ENCODE peak calls at places on chromosomes 6 and 20, in seven cellular contexts. I is small intestine, O is fibroblast of mammary gland, N is neural progenitor cell, R is BJ, D is IMR-90, Z is left ventricle myocardium inferior. Y is an unnamed sample.

GRCh38 chr6:48429021-48429420 is 318.0 kb upstream of the PTCHD4 start:
- DNase-seq in I (no peak), O (peak), N (no peak), R (no peak), D (peak), Z (no peak), Y (no peak)

GRCh38 chr20:3277686-3278465 is 38.9 kb upstream of the SLC4A11 start:
- DNase-seq in I (no peak), O (no peak), N (no peak), R (no peak), D (no peak), Z (no peak), Y (no peak)

GRCh38 chr6:33686981-33687975 is 24.2 kb downstream of the UQCC2 start:
- DNase-seq in I (no peak), O (no peak), N (no peak), R (no peak), D (no peak), Z (no peak), Y (no peak)

GRCh38 chr6:148144917-148145521 is 197.6 kb upstream of the SASH1 start:
- DNase-seq in I (peak), O (peak), N (peak), R (no peak), D (peak), Z (peak), Y (peak)

GRCh38 chr6:159727717-159728440 is 573 bp downstream of the WTAP start:
- DNase-seq in I (peak), O (peak), N (no peak), R (no peak), D (no peak), Z (no peak), Y (no peak)

GRCh38 chr6:126664271-126664670 is 324.4 kb downstream of the CENPW start:
- DNase-seq in I (no peak), O (no peak), N (no peak), R (no peak), D (no peak), Z (no peak), Y (peak)

GRCh38 chr6:56334937-56335336 is 87.6 kb upstream of the COL21A1 start:
- DNase-seq in I (no peak), O (peak), N (no peak), R (no peak), D (peak), Z (no peak), Y (peak)

GRCh38 chr6:54185885-54186284 is 74.6 kb downstream of the MLIP start:
- DNase-seq in I (no peak), O (no peak), N (no peak), R (no peak), D (no peak), Z (no peak), Y (no peak)

GRCh38 chr6:17705778-17706579 is 746 bp downstream of the NUP153 start:
- DNase-seq in I (peak), O (peak), N (peak), R (no peak), D (peak), Z (peak), Y (no peak)

GRCh38 chr6:51369485-51369884 is 550.8 kb downstream of the TFAP2B start:
- DNase-seq in I (no peak), O (no peak), N (no peak), R (no peak), D (no peak), Z (no peak), Y (no peak)

GRCh38 chr6:142925575-142926110 is 19.3 kb downstream of the HIVEP2 start:
- DNase-seq in I (peak), O (peak), N (no peak), R (no peak), D (peak), Z (no peak), Y (peak)

GRCh38 chr6:11585426-11586016 is 48.0 kb downstream of the TMEM170B start:
- DNase-seq in I (peak), O (peak), N (peak), R (no peak), D (peak), Z (no peak), Y (no peak)

GRCh38 chr20:64136004-64136710 is 28.1 kb upstream of the MYT1 start:
- DNase-seq in I (no peak), O (no peak), N (no peak), R (no peak), D (no peak), Z (no peak), Y (no peak)

GRCh38 chr6:35681298-35681697 is 7.4 kb downstream of the FKBP5 start:
- DNase-seq in I (no peak), O (no peak), N (no peak), R (no peak), D (no peak), Z (no peak), Y (no peak)

GRCh38 chr20:51926670-51927305 is 124.5 kb upstream of the SALL4 start:
- DNase-seq in I (peak), O (peak), N (no peak), R (no peak), D (no peak), Z (no peak), Y (no peak)

GRCh38 chr6:33854572-33855030 is 50.8 kb upstream of the MLN start:
- DNase-seq in I (no peak), O (no peak), N (no peak), R (no peak), D (no peak), Z (no peak), Y (no peak)

GRCh38 chr20:50415516-50416268 is 94.5 kb upstream of the PTPN1 start:
- DNase-seq in I (peak), O (peak), N (peak), R (peak), D (peak), Z (peak), Y (peak)
- H3K4me3 ChIP-seq in I (no peak), O (no peak), N (no peak), R (no peak), D (no peak), Z (peak), Y (no peak)

GRCh38 chr20:10314198-10314597 is 95.6 kb downstream of the SNAP25 start:
- DNase-seq in I (no peak), O (peak), N (peak), R (no peak), D (peak), Z (no peak), Y (peak)
- H3K4me3 ChIP-seq in I (no peak), O (no peak), N (peak), R (no peak), D (no peak), Z (no peak), Y (no peak)

DNA sequence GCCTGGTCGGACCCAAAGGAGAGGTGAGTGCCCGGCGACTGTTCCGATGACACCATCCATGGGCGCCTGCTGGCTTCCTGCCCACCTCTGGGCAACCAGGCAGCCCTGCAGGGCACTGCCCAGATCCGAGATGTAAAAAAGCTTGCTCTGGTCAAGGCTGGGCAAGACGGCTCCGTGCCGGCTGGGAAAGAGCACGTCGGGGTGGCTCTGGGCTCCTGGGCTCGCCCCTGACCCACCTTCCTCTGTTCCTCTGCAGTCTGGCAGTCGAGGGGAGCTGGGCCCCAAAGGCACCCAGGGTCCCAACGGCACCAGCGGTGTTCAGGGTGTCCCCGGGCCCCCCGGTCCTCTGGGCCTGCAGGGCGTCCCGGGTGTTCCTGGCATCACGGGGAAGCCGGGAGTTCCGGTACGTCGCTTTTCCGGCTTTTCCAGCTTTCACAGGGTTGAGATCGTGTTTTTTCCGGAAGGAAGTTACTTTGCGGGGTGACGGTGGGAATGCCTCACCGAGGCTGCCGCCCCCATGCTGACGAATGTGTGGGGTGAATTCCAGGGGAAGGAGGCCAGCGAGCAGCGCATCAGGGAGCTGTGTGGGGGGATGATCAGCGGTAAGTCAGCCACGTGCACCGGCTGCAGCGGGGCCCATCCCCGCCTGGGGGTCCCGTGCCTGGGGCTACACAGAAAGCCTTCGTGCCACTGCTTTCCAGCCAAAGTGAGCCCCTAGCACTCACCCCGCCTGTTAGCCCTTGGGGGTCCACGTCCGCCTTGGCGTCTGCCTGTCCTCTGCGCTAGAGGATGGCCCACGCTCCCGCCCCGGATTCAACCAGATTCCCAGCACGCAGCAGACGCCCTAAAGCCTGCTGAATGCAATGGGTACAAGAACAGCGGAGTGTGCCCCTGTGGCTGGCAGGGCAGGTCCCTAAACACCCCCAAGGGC is 19.3 kb downstream of the COL9A3 start:
- DNase-seq in I (no peak), O (peak), N (no peak), R (no peak), D (peak), Z (no peak), Y (no peak)
- H3K4me3 ChIP-seq in I (no peak), O (peak), N (no peak), R (no peak), D (no peak), Z (no peak), Y (no peak)

GRCh38 chr20:53643031-53643832 is 49.6 kb upstream of the ZNF217 start:
- DNase-seq in I (peak), O (peak), N (no peak), R (peak), D (peak), Z (no peak), Y (peak)
- H3K4me3 ChIP-seq in I (no peak), O (no peak), N (no peak), R (no peak), D (no peak), Z (peak), Y (peak)

GRCh38 chr20:23636182-23636907 is 1.4 kb downstream of the CST3 start:
- DNase-seq in I (no peak), O (no peak), N (no peak), R (no peak), D (no peak), Z (no peak), Y (no peak)
- H3K4me3 ChIP-seq in I (peak), O (peak), N (peak), R (peak), D (peak), Z (peak), Y (peak)

DNA sequence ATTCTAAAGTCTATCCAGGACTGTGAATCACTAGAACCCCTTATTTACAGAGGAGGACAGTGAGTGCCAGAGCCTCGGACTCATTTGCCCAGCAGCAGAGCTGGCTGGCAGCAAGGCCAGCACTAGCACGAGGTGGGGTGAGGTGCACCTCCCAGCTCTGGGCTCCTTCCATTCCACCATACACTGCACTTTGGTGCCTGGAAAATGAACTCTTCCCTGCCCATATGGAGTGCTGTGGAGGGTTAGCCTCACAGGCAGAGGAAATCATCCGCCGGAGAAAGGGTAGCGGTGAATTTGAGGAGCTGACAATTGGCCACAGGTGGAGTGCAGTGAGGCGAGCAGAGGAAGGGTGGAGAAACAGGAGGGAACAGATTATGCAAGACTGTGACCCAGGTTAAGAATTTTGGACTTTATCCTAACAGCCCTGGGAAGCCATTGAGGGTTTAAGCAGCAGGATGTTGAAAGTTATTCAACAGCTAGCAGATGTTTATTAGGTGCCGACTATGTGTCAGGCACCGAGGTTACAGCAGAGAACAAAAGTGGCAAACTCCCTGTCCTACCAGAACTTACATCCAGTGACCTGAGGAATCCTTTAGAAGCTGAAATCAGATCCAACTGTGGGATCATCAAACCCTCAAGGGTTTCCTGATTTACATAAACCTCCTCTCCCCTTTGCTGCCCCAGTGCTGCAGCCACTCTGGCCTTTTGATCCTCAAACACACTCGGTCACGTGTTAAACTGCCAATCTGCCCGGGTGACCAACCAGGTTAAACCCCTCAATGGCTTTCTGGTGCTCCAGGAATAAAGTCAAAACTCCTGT is 6.2 kb downstream of the TRIM26 start:
- DNase-seq in I (peak), O (peak), N (peak), R (no peak), D (peak), Z (no peak), Y (no peak)
- H3K4me3 ChIP-seq in I (peak), O (no peak), N (no peak), R (no peak), D (no peak), Z (peak), Y (no peak)

GRCh38 chr20:17202668-17203067 is 24.2 kb upstream of the PCSK2 start:
- DNase-seq in I (no peak), O (no peak), N (peak), R (no peak), D (no peak), Z (no peak), Y (no peak)
- H3K4me3 ChIP-seq in I (no peak), O (no peak), N (peak), R (no peak), D (no peak), Z (no peak), Y (no peak)

GRCh38 chr6:3825851-3826581 is 23.2 kb upstream of the FAM50B start:
- DNase-seq in I (peak), O (peak), N (no peak), R (peak), D (peak), Z (peak), Y (peak)
- H3K4me3 ChIP-seq in I (no peak), O (peak), N (no peak), R (no peak), D (no peak), Z (peak), Y (peak)

GRCh38 chr20:57811373-57812020 is 101.7 kb upstream of the PMEPA1 start:
- DNase-seq in I (no peak), O (no peak), N (peak), R (no peak), D (no peak), Z (no peak), Y (no peak)
- H3K4me3 ChIP-seq in I (no peak), O (no peak), N (no peak), R (no peak), D (no peak), Z (no peak), Y (no peak)